ENCODE peak calls at places on chromosome 9, in seven cellular contexts. L, P, Z, R, D, V and I are unnamed samples.

GRCh38 chr9:91690540-91691249 is 259.3 kb downstream of the ROR2 start:
- DNase-seq in D (no peak), R (no peak), Z (peak; percentile 75), L (no peak), P (no peak), V (no peak), I (no peak)

GRCh38 chr9:125435776-125436612 is 174.4 kb downstream of the GAPVD1 start:
- DNase-seq in L (no peak), P (no peak), Z (no peak), D (no peak), R (no peak), V (no peak), I (no peak)

GRCh38 chr9:34446468-34446891 is 11.9 kb downstream of the FAM219A start:
- DNase-seq in V (no peak), D (no peak), P (no peak), R (no peak), Z (no peak), L (no peak), I (no peak)

GRCh38 chr9:34496149-34496712 is 26.6 kb downstream of the ENHO start:
- DNase-seq in V (no peak), L (no peak), Z (peak; percentile 13), P (no peak), D (no peak), R (no peak), I (no peak)

GRCh38 chr9:136511670-136512592 is 29.1 kb upstream of the SEC16A start:
- DNase-seq in D (peak; percentile 72), L (no peak), Z (peak; percentile 78), P (peak; percentile 82), V (no peak), R (peak; percentile 90), I (peak; percentile 79)

GRCh38 chr9:98287383-98287782 is 31.9 kb upstream of the TBC1D2 start:
- DNase-seq in V (no peak), D (no peak), R (no peak), Z (no peak), P (no peak), L (no peak), I (no peak)

GRCh38 chr9:136665704-136666363 is 3.1 kb downstream of the EGFL7 start:
- DNase-seq in P (peak; percentile 41), Z (no peak), R (no peak), D (no peak), L (no peak), V (no peak), I (no peak)

GRCh38 chr9:3467593-3468219 is 58.1 kb downstream of the RFX3 start:
- DNase-seq in L (peak; percentile 31), Z (peak; percentile 71), P (peak; percentile 48), D (peak; percentile 61), V (peak; percentile 49), R (peak; percentile 49), I (peak; percentile 74)

GRCh38 chr9:27353405-27354229 is 56.7 kb upstream of the EQTN start:
- DNase-seq in D (no peak), L (no peak), V (peak; percentile 42), R (peak; percentile 28), Z (no peak), P (no peak), I (peak; percentile 80)

GRCh38 chr9:35937227-35937626 is 20.7 kb downstream of the OR2S2 start:
- DNase-seq in L (no peak), V (no peak), P (no peak), Z (no peak), R (no peak), D (no peak), I (no peak)

GRCh38 chr9:12538842-12539584 is 154.2 kb upstream of the TYRP1 start:
- DNase-seq in V (no peak), Z (no peak), R (peak; percentile 20), P (no peak), D (no peak), L (no peak), I (no peak)

GRCh38 chr9:88949961-88950340 is 41.3 kb upstream of the S1PR3 start:
- DNase-seq in D (no peak), Z (no peak), R (no peak), P (no peak), L (no peak), V (no peak), I (no peak)

GRCh38 chr9:21812415-21812814 is 10.0 kb downstream of the MTAP start:
- DNase-seq in Z (no peak), V (no peak), R (no peak), L (no peak), D (no peak), P (no peak), I (no peak)

GRCh38 chr9:27333241-27334052 is 36.5 kb upstream of the EQTN start:
- DNase-seq in D (peak; percentile 57), R (peak; percentile 54), Z (peak; percentile 85), V (peak; percentile 74), P (peak; percentile 39), L (peak; percentile 23), I (peak; percentile 49)

GRCh38 chr9:128153947-128154695 is 4.9 kb downstream of the LCN2 start:
- DNase-seq in D (peak; percentile 31), V (no peak), P (no peak), L (no peak), R (no peak), Z (no peak), I (no peak)

GRCh38 chr9:71036501-71036900 is 84.9 kb downstream of the TRPM3 start:
- DNase-seq in D (no peak), P (no peak), Z (no peak), V (no peak), R (no peak), L (no peak), I (no peak)

GRCh38 chr9:79123419-79123818 is 448.3 kb upstream of the TLE4 start:
- DNase-seq in V (no peak), L (no peak), D (no peak), R (no peak), P (no peak), Z (no peak), I (no peak)

GRCh38 chr9:77606526-77606925 is 41.6 kb downstream of the GNA14 start:
- DNase-seq in D (no peak), L (no peak), P (no peak), R (no peak), V (no peak), Z (no peak), I (no peak)

GRCh38 chr9:77605449-77606220 is 42.5 kb downstream of the GNA14 start:
- DNase-seq in P (no peak), Z (no peak), V (no peak), D (no peak), R (no peak), L (no peak), I (no peak)

GRCh38 chr9:77602852-77603251 is 45.3 kb downstream of the GNA14 start:
- DNase-seq in R (no peak), L (no peak), P (no peak), Z (no peak), V (no peak), D (no peak), I (no peak)

GRCh38 chr9:77601476-77602056 is 46.6 kb downstream of the GNA14 start:
- DNase-seq in L (no peak), P (no peak), D (no peak), R (no peak), Z (no peak), V (no peak), I (no peak)

DNA sequence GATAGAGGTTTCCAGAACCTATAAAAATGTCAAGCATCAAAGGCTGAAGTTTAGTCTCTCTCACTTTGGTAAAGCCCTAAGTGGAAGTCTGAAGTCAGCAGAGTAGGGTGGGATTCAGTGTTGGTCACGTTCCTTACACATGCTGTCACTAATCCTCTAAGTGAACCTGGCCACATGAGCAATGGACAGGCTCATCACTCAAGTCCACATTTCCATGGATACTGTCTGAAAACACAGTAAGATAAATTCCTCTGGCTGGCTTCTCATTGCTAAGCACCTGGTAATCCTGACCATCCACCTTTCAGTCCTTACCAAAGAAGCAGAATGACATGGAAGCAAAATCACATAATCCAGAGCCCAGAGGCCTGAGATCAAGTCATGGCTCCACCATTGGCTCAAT is 43.8 kb downstream of the GNA14 start:
- DNase-seq in R (no peak), L (no peak), D (no peak), P (no peak), Z (no peak), V (no peak), I (no peak)
- H3K4me1 ChIP-seq in R (peaks cover 3% of the 10 kb centered on the region), L (no peaks in the 10 kb centered on the region), D (peaks cover 12% of the 10 kb centered on the region), P (no peaks in the 10 kb centered on the region), Z (no peaks in the 10 kb centered on the region), V (no peaks in the 10 kb centered on the region), I (no peaks in the 10 kb centered on the region)

GRCh38 chr9:108056083-108056804 is 566.7 kb upstream of the KLF4 start:
- DNase-seq in L (no peak), V (no peak), Z (no peak), P (no peak), D (no peak), R (no peak), I (no peak)
- H3K4me1 ChIP-seq in L (no peaks in the 10 kb centered on the region), V (peaks cover 41% of the 10 kb centered on the region), Z (no peaks in the 10 kb centered on the region), P (no peaks in the 10 kb centered on the region), D (peaks cover 27% of the 10 kb centered on the region), R (peaks cover 18% of the 10 kb centered on the region), I (peaks cover 39% of the 10 kb centered on the region)

GRCh38 chr9:113410207-113411158 is at the start of the genes C9orf43 and POLE3:
- DNase-seq in P (peak; percentile 95), R (peak; percentile 95), L (peak; percentile 90), Z (peak; percentile 97), V (peak; percentile 91), D (peak; percentile 97), I (peak; percentile 96)

GRCh38 chr9:113417370-113417769 is 6.8 kb downstream of the C9orf43 start:
- DNase-seq in R (no peak), V (no peak), L (no peak), D (no peak), P (no peak), Z (no peak), I (no peak)

GRCh38 chr9:113421726-113422125 is 11.2 kb downstream of the C9orf43 start:
- DNase-seq in L (no peak), R (no peak), D (no peak), Z (no peak), V (no peak), P (no peak), I (no peak)

DNA sequence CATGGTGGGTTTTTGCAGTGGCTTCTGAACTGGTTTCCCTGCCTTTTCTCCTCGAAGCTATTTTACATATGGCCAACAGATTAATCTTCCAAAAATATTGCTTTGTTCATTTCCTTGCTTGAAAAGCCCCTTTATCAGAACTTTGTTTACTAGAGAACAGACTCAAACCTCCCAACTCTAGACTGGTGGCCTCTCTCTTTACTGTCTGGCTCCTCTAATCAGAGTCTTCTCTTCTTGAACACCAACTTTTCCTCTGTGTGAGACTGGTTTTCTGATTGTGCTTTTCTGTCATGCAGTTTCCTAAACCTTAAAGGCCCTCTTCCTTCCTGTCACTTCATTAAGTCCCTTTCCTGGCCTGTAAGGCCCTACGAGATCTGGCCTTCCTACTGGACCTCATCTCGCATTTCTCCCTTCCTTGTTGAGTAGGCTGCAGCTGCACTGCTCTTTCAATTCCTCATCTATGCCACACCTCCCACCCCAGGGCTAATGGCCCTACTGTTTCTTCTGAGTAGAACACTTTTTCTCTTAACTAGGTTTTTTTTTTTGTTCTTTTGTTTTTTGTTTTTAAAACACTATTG is 5.7 kb downstream of the C9orf43 start:
- DNase-seq in L (no peak), R (no peak), P (no peak), V (no peak), D (no peak), Z (no peak), I (no peak)
- H3K4me1 ChIP-seq in L (peaks cover 5% of the 10 kb centered on the region), R (peaks cover 5% of the 10 kb centered on the region), P (no peaks in the 10 kb centered on the region), V (peaks cover 5% of the 10 kb centered on the region), D (peaks cover 4% of the 10 kb centered on the region), Z (no peaks in the 10 kb centered on the region), I (no peaks in the 10 kb centered on the region)

DNA sequence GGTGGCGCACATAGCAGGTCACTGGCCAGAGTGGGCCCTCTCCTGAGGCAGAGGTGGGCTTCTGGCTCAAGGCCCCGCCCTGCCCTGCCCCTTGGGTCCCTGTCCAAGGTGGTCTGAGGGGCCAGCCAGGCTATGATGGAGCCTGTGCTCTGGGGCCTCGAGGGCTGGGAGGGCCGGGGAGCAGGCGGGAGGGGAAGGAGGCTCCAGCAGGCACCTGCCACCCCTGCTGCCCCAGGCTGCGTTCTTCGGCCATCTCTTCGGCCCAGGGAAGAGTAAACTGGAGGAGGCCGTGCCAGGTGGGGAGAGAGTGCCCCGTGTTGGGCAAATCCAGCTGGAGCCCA is 14.6 kb downstream of the FIBCD1 start:
- DNase-seq in V (no peak), D (no peak), L (no peak), Z (no peak), P (no peak), R (no peak), I (no peak)
- H3K4me1 ChIP-seq in V (no peaks in the 10 kb centered on the region), D (no peaks in the 10 kb centered on the region), L (no peaks in the 10 kb centered on the region), Z (no peaks in the 10 kb centered on the region), P (no peaks in the 10 kb centered on the region), R (peaks cover 5% of the 10 kb centered on the region), I (no peaks in the 10 kb centered on the region)